ENCODE peak calls at places on chromosomes 4 and X, in seven cellular contexts. One of them, this sample, is unnamed.

GRCh38 chr4:137510866-137511265 is 21.4 kb downstream of the PCDH18 start:
- DNase-seq in IMR-90: peak; percentile 96
- DNase-seq in neuronal stem cell: no peak
- DNase-seq in trophoblast cell: peak; percentile 11
- DNase-seq in H9: no peak
- DNase-seq in H1: no peak
- DNase-seq in mesendoderm: peak; percentile 49
- DNase-seq in this sample: peak; percentile 92

GRCh38 chrX:48507246-48507645 is 1.5 kb upstream of the PORCN start:
- DNase-seq in IMR-90: no peak
- DNase-seq in neuronal stem cell: no peak
- DNase-seq in trophoblast cell: no peak
- DNase-seq in H9: no peak
- DNase-seq in H1: no peak
- DNase-seq in mesendoderm: no peak
- DNase-seq in this sample: no peak

GRCh38 chrX:29617276-29617675 is 598.1 kb upstream of the MAGEB2 start:
- DNase-seq in IMR-90: peak; percentile 69
- DNase-seq in neuronal stem cell: no peak
- DNase-seq in trophoblast cell: no peak
- DNase-seq in H9: no peak
- DNase-seq in H1: no peak
- DNase-seq in mesendoderm: no peak
- DNase-seq in this sample: peak; percentile 40

GRCh38 chrX:7500386-7500785 is 342.6 kb upstream of the VCX start:
- DNase-seq in IMR-90: no peak
- DNase-seq in neuronal stem cell: no peak
- DNase-seq in trophoblast cell: no peak
- DNase-seq in H9: no peak
- DNase-seq in H1: no peak
- DNase-seq in mesendoderm: no peak
- DNase-seq in this sample: no peak

GRCh38 chrX:56564182-56564885 is 907 bp downstream of the UBQLN2 start:
- DNase-seq in IMR-90: peak; percentile 49
- DNase-seq in neuronal stem cell: peak; percentile 6
- DNase-seq in trophoblast cell: peak; percentile 85
- DNase-seq in H9: no peak
- DNase-seq in H1: peak; percentile 37
- DNase-seq in mesendoderm: peak; percentile 35
- DNase-seq in this sample: peak; percentile 61

GRCh38 chrX:111095974-111096870 is at the start of gene PAK3:
- DNase-seq in IMR-90: peak; percentile 64
- DNase-seq in neuronal stem cell: peak; percentile 30
- DNase-seq in trophoblast cell: peak; percentile 37
- DNase-seq in H9: peak; percentile 89
- DNase-seq in H1: peak; percentile 53
- DNase-seq in mesendoderm: peak; percentile 86
- DNase-seq in this sample: peak; percentile 57

GRCh38 chrX:150869450-150869849 is 29.0 kb downstream of the CD99L2 start:
- DNase-seq in IMR-90: no peak
- DNase-seq in neuronal stem cell: no peak
- DNase-seq in trophoblast cell: no peak
- DNase-seq in H9: no peak
- DNase-seq in H1: no peak
- DNase-seq in mesendoderm: no peak
- DNase-seq in this sample: no peak

GRCh38 chr4:168656055-168656660 is 159.3 kb downstream of the PALLD start:
- DNase-seq in IMR-90: peak; percentile 94
- DNase-seq in neuronal stem cell: no peak
- DNase-seq in trophoblast cell: peak; percentile 85
- DNase-seq in H9: no peak
- DNase-seq in H1: no peak
- DNase-seq in mesendoderm: no peak
- DNase-seq in this sample: peak; percentile 58

GRCh38 chr4:82851902-82852750 is 38.8 kb downstream of the SEC31A start:
- DNase-seq in IMR-90: peak; percentile 49
- DNase-seq in neuronal stem cell: peak; percentile 12
- DNase-seq in trophoblast cell: peak; percentile 39
- DNase-seq in H9: no peak
- DNase-seq in H1: no peak
- DNase-seq in mesendoderm: peak; percentile 59
- DNase-seq in this sample: peak; percentile 67

GRCh38 chrX:13598877-13599276 is 29.5 kb downstream of the EGFL6 start:
- DNase-seq in IMR-90: peak; percentile 4
- DNase-seq in neuronal stem cell: no peak
- DNase-seq in trophoblast cell: peak; percentile 10
- DNase-seq in H9: no peak
- DNase-seq in H1: no peak
- DNase-seq in mesendoderm: peak; percentile 14
- DNase-seq in this sample: no peak

GRCh38 chr4:52641853-52642563 is 17.1 kb downstream of the USP46 start:
- DNase-seq in IMR-90: peak; percentile 79
- DNase-seq in neuronal stem cell: no peak
- DNase-seq in trophoblast cell: peak; percentile 75
- DNase-seq in H9: no peak
- DNase-seq in H1: no peak
- DNase-seq in mesendoderm: no peak
- DNase-seq in this sample: peak; percentile 65

GRCh38 chr4:169268951-169269781 is 1.6 kb downstream of the SH3RF1 start:
- DNase-seq in IMR-90: peak; percentile 87
- DNase-seq in neuronal stem cell: no peak
- DNase-seq in trophoblast cell: peak; percentile 92
- DNase-seq in H9: no peak
- DNase-seq in H1: peak; percentile 42
- DNase-seq in mesendoderm: no peak
- DNase-seq in this sample: peak; percentile 81

GRCh38 chr4:130714006-130714405 is 1618.1 kb downstream of the C4orf33 start:
- DNase-seq in IMR-90: no peak
- DNase-seq in neuronal stem cell: no peak
- DNase-seq in trophoblast cell: no peak
- DNase-seq in H9: no peak
- DNase-seq in H1: no peak
- DNase-seq in mesendoderm: no peak
- DNase-seq in this sample: no peak

GRCh38 chr4:32697281-32697814 is 1977.2 kb downstream of the PCDH7 start:
- DNase-seq in IMR-90: no peak
- DNase-seq in neuronal stem cell: no peak
- DNase-seq in trophoblast cell: no peak
- DNase-seq in H9: no peak
- DNase-seq in H1: no peak
- DNase-seq in mesendoderm: no peak
- DNase-seq in this sample: no peak

GRCh38 chr4:95250544-95251137 is 298.1 kb downstream of the UNC5C start:
- DNase-seq in IMR-90: no peak
- DNase-seq in neuronal stem cell: no peak
- DNase-seq in trophoblast cell: peak; percentile 38
- DNase-seq in H9: no peak
- DNase-seq in H1: no peak
- DNase-seq in mesendoderm: no peak
- DNase-seq in this sample: no peak

GRCh38 chr4:90357117-90357710 is 230.0 kb downstream of the CCSER1 start:
- DNase-seq in IMR-90: peak; percentile 77
- DNase-seq in neuronal stem cell: peak; percentile 42
- DNase-seq in trophoblast cell: peak; percentile 52
- DNase-seq in H9: no peak
- DNase-seq in H1: no peak
- DNase-seq in mesendoderm: peak; percentile 69
- DNase-seq in this sample: peak; percentile 64

GRCh38 chr4:21469438-21470032 is 479.0 kb downstream of the KCNIP4 start:
- DNase-seq in IMR-90: no peak
- DNase-seq in neuronal stem cell: no peak
- DNase-seq in trophoblast cell: peak; percentile 46
- DNase-seq in H9: no peak
- DNase-seq in H1: no peak
- DNase-seq in mesendoderm: peak; percentile 20
- DNase-seq in this sample: peak; percentile 42

GRCh38 chr4:176805155-176805554 is 12.4 kb upstream of the VEGFC start:
- DNase-seq in IMR-90: peak; percentile 66
- DNase-seq in neuronal stem cell: no peak
- DNase-seq in trophoblast cell: no peak
- DNase-seq in H9: no peak
- DNase-seq in H1: no peak
- DNase-seq in mesendoderm: no peak
- DNase-seq in this sample: peak; percentile 59

GRCh38 chr4:663438-664428 is 10.3 kb downstream of the ATP5ME start:
- DNase-seq in IMR-90: no peak
- DNase-seq in neuronal stem cell: no peak
- DNase-seq in trophoblast cell: no peak
- DNase-seq in H9: peak; percentile 82
- DNase-seq in H1: no peak
- DNase-seq in mesendoderm: peak; percentile 38
- DNase-seq in this sample: no peak

GRCh38 chr4:141134051-141134450 is 782 bp upstream of the RNF150 start:
- DNase-seq in IMR-90: peak; percentile 61
- DNase-seq in neuronal stem cell: no peak
- DNase-seq in trophoblast cell: no peak
- DNase-seq in H9: no peak
- DNase-seq in H1: no peak
- DNase-seq in mesendoderm: no peak
- DNase-seq in this sample: peak; percentile 48

GRCh38 chr4:170497105-170497504 is 407.3 kb upstream of the AADAT start:
- DNase-seq in IMR-90: no peak
- DNase-seq in neuronal stem cell: no peak
- DNase-seq in trophoblast cell: no peak
- DNase-seq in H9: peak; percentile 30
- DNase-seq in H1: no peak
- DNase-seq in mesendoderm: no peak
- DNase-seq in this sample: peak; percentile 14

GRCh38 chr4:101647710-101648034 is 142.9 kb upstream of the BANK1 start:
- DNase-seq in IMR-90: no peak
- DNase-seq in neuronal stem cell: no peak
- DNase-seq in trophoblast cell: no peak
- DNase-seq in H9: no peak
- DNase-seq in H1: no peak
- DNase-seq in mesendoderm: peak; percentile 54
- DNase-seq in this sample: no peak
- H3K4ac ChIP-seq in IMR-90: no peak overlapping the region
- H3K4ac ChIP-seq in neuronal stem cell: no peak overlapping the region
- H3K4ac ChIP-seq in trophoblast cell: no peak overlapping the region
- H3K4ac ChIP-seq in H9: no peak overlapping the region
- H3K4ac ChIP-seq in H1: no peak overlapping the region
- H3K4ac ChIP-seq in mesendoderm: no peak overlapping the region
- H3K4ac ChIP-seq in this sample: no peak overlapping the region

DNA sequence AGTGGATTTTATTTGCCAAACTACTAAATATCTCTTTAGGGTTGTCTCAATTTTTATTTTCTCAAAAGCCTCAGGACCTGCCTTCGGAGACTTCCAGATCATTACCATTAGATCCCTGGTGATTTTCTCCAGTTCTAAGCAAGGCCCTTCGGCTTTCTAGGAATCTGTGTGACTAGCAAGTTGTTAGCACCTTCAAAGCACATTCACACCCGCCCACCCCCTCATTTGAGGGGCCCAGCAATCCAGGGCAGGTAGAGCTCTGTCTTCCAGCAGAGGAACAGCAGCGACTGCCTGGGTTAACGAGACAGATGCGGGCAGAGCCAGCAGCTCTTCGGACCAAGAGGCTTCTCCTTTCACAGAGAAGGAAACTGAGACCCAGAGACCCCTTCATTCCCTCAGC is 2.0 kb downstream of the WDR1 start:
- DNase-seq in IMR-90: no peak
- DNase-seq in neuronal stem cell: no peak
- DNase-seq in trophoblast cell: no peak
- DNase-seq in H9: no peak
- DNase-seq in H1: no peak
- DNase-seq in mesendoderm: no peak
- DNase-seq in this sample: no peak
- H2BK5ac ChIP-seq in IMR-90: peak overlapping the region; percentile 89
- H2BK5ac ChIP-seq in neuronal stem cell: no peak overlapping the region
- H2BK5ac ChIP-seq in trophoblast cell: no peak overlapping the region
- H2BK5ac ChIP-seq in H9: no peak overlapping the region
- H2BK5ac ChIP-seq in H1: no peak overlapping the region
- H2BK5ac ChIP-seq in mesendoderm: no peak overlapping the region
- H2BK5ac ChIP-seq in this sample: no peak overlapping the region

GRCh38 chrX:17369294-17369693 is 5.7 kb upstream of the NHS start:
- DNase-seq in IMR-90: no peak
- DNase-seq in neuronal stem cell: no peak
- DNase-seq in trophoblast cell: no peak
- DNase-seq in H9: no peak
- DNase-seq in H1: no peak
- DNase-seq in mesendoderm: no peak
- DNase-seq in this sample: no peak
- H3K4ac ChIP-seq in IMR-90: no peak overlapping the region
- H3K4ac ChIP-seq in neuronal stem cell: no peak overlapping the region
- H3K4ac ChIP-seq in trophoblast cell: no peak overlapping the region
- H3K4ac ChIP-seq in H9: no peak overlapping the region
- H3K4ac ChIP-seq in H1: no peak overlapping the region
- H3K4ac ChIP-seq in mesendoderm: no peak overlapping the region
- H3K4ac ChIP-seq in this sample: no peak overlapping the region

GRCh38 chr4:88587285-88587684 is 5.0 kb upstream of the HERC3 start:
- DNase-seq in IMR-90: no peak
- DNase-seq in neuronal stem cell: no peak
- DNase-seq in trophoblast cell: no peak
- DNase-seq in H9: no peak
- DNase-seq in H1: no peak
- DNase-seq in mesendoderm: no peak
- DNase-seq in this sample: no peak

GRCh38 chr4:88591787-88592599 is at the start of gene HERC3:
- DNase-seq in IMR-90: peak; percentile 80
- DNase-seq in neuronal stem cell: peak; percentile 86
- DNase-seq in trophoblast cell: peak; percentile 96
- DNase-seq in H9: peak; percentile 90
- DNase-seq in H1: peak; percentile 96
- DNase-seq in mesendoderm: peak; percentile 92
- DNase-seq in this sample: peak; percentile 91

GRCh38 chr4:88597970-88598369 is 5.7 kb downstream of the HERC3 start:
- DNase-seq in IMR-90: no peak
- DNase-seq in neuronal stem cell: no peak
- DNase-seq in trophoblast cell: no peak
- DNase-seq in H9: no peak
- DNase-seq in H1: no peak
- DNase-seq in mesendoderm: peak; percentile 35
- DNase-seq in this sample: no peak

DNA sequence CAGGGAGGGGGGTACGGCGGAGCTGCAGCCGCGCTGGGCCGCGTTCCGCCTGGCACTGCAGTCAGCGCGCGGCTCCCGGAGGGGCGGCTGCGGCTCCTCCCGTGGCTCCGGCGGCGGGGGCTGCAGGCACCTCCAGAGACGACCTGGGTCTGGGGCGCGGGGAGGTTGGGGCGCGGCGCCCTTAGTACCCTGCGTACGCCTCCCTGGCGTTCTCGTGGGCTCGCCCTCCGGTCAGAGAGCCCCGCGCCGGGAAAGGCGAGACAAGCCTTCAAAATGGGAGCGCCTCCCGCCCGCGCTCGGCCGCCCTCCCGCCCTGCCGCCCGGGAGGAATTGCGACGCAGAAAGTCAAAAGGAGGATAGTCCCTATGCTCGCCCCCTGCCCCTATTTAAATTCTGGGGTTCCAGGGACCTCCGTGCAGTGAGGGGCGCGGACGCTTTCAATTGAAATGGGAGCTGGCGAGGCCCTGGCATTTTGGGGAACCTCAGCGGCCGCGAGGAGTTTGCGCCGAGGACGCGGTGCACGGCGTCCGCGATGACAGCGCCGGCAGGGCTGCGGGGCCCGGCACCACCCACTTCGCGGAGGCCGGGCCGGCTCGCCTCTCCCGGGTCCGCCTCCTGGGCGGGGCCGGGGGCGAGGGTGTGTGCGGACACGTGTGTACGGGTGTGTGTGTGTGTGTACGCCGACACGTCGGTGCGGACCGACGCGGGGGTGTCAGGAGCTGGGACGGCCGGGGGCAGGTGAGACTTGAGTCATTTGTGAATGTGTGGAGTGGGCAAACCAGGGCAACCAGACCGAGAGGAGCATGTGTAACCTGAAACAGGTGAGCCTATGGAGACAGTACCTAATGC is 544 bp downstream of the HERC3 start:
- DNase-seq in IMR-90: peak; percentile 68
- DNase-seq in neuronal stem cell: peak; percentile 54
- DNase-seq in trophoblast cell: peak; percentile 88
- DNase-seq in H9: peak; percentile 68
- DNase-seq in H1: peak; percentile 80
- DNase-seq in mesendoderm: peak; percentile 67
- DNase-seq in this sample: peak; percentile 80
- H2BK5ac ChIP-seq in IMR-90: peak overlapping the region; percentile 69
- H2BK5ac ChIP-seq in neuronal stem cell: no peak overlapping the region
- H2BK5ac ChIP-seq in trophoblast cell: no peak overlapping the region
- H2BK5ac ChIP-seq in H9: no peak overlapping the region
- H2BK5ac ChIP-seq in H1: no peak overlapping the region
- H2BK5ac ChIP-seq in mesendoderm: no peak overlapping the region
- H2BK5ac ChIP-seq in this sample: no peak overlapping the region

This sample was measured in mesenchymal stem cell.